ENCODE peak calls at places on chromosomes 6 and 20, in six cellular contexts. T is stimulated activated CD4-positive, alpha-beta T cell treated with anti-CD3 and anti-CD28 coated beads, Interleukin-1b, Interleukin-23, amount 100 ng/mL, for 1 hour; V is GF-D8; S is small intestine; O is GM13976; N is iris pigment epithelial cell. Z is an unnamed sample.

GRCh38 chr20:2995796-2996195 is 47.6 kb upstream of the GNRH2 start:
- DNase-seq in S (no peak), T (no peak), V (no peak), O (no peak), N (no peak), Z (no peak)

GRCh38 chr6:3798211-3798909 is 46.8 kb upstream of the PXDC1 start:
- DNase-seq in V (no peak), O (no peak), N (no peak), S (no peak), T (no peak), Z (no peak)

GRCh38 chr6:30533460-30534294 is 22.6 kb downstream of the GNL1 start:
- DNase-seq in O (no peak), V (no peak), S (peak; percentile 75), T (no peak), N (no peak), Z (no peak)

GRCh38 chr20:4573564-4574355 is 147.9 kb upstream of the PRND start:
- DNase-seq in S (no peak), O (no peak), N (peak; percentile 95), V (no peak), T (no peak), Z (no peak)

GRCh38 chr6:116370328-116370716 is 425 bp upstream of the DSE start:
- DNase-seq in N (no peak), O (no peak), T (no peak), V (no peak), S (no peak), Z (no peak)

GRCh38 chr6:15399651-15400470 is 154.0 kb downstream of the JARID2 start:
- DNase-seq in V (no peak), S (no peak), O (no peak), N (peak; percentile 87), T (no peak), Z (no peak)

GRCh38 chr6:37145443-37145842 is 24.5 kb upstream of the PIM1 start:
- DNase-seq in S (no peak), T (no peak), N (no peak), O (no peak), V (no peak), Z (no peak)

GRCh38 chr6:100454571-100455229 is 10.0 kb downstream of the SIM1 start:
- DNase-seq in N (no peak), T (no peak), O (peak; percentile 9), V (no peak), S (no peak), Z (no peak)

GRCh38 chr20:37361336-37361735 is 15.4 kb downstream of the SRC start:
- DNase-seq in T (no peak), V (no peak), N (no peak), O (no peak), S (no peak), Z (no peak)

GRCh38 chr20:12827796-12828406 is 180.9 kb upstream of the SPTLC3 start:
- DNase-seq in O (no peak), N (no peak), V (no peak), S (no peak), T (no peak), Z (no peak)

GRCh38 chr6:167706313-167707109 is 120.2 kb upstream of the AFDN start:
- DNase-seq in T (peak; percentile 12), S (no peak), V (peak; percentile 52), N (no peak), O (peak; percentile 77), Z (peak; percentile 57)

GRCh38 chr6:92647630-92648029 is 771.7 kb downstream of the EPHA7 start:
- DNase-seq in V (no peak), T (no peak), S (peak; percentile 7), N (peak; percentile 4), O (no peak), Z (no peak)

GRCh38 chr20:63159826-63160640 is 55.9 kb downstream of the YTHDF1 start:
- DNase-seq in N (no peak), O (no peak), T (no peak), S (no peak), V (no peak), Z (no peak)

GRCh38 chr6:35352735-35353134 is 10.4 kb downstream of the PPARD start:
- DNase-seq in N (no peak), O (no peak), T (no peak), V (no peak), S (no peak), Z (no peak)

GRCh38 chr6:29941916-29942274 is 437 bp upstream of the HLA-A start:
- DNase-seq in N (no peak), V (no peak), T (no peak), S (no peak), O (no peak), Z (no peak)

GRCh38 chr6:160130729-160131484 is 9.3 kb downstream of the SLC22A1 start:
- DNase-seq in T (no peak), S (no peak), O (no peak), N (no peak), V (no peak), Z (no peak)

GRCh38 chr20:37363221-37364012 is 17.5 kb downstream of the SRC start:
- DNase-seq in N (no peak), S (no peak), O (no peak), V (no peak), T (no peak), Z (no peak)

GRCh38 chr6:12849420-12850200 is 133.0 kb downstream of the PHACTR1 start:
- DNase-seq in O (no peak), N (peak; percentile 25), T (no peak), V (no peak), S (no peak), Z (no peak)

GRCh38 chr20:496126-496696 is 33.9 kb upstream of the TBC1D20 start:
- DNase-seq in O (no peak), N (peak; percentile 85), S (no peak), T (no peak), V (no peak), Z (no peak)

GRCh38 chr6:25524542-25524941 is 127.5 kb upstream of the SCGN start:
- DNase-seq in T (no peak), N (no peak), V (no peak), S (no peak), O (no peak), Z (no peak)

GRCh38 chr20:46361386-46361785 is 45.0 kb downstream of the ELMO2 start:
- DNase-seq in T (no peak), O (no peak), V (peak; percentile 74), S (no peak), N (no peak), Z (no peak)

GRCh38 chr20:37734228-37734980 is 40.6 kb downstream of the CTNNBL1 start:
- DNase-seq in N (peak; percentile 58), O (no peak), S (no peak), V (no peak), T (no peak), Z (no peak)

GRCh38 chr6:33851959-33852358 is 48.2 kb upstream of the MLN start:
- DNase-seq in O (no peak), N (peak; percentile 11), T (no peak), V (no peak), S (peak; percentile 14), Z (no peak)